ENCODE peak calls at places on chromosomes 4 and X, in four cellular contexts. H, D, L and B are unnamed samples.

GRCh38 chr4:184398741-184399504 is 75.4 kb downstream of the IRF2 start:
- DNase-seq in H (no peak), D (no peak), L (no peak), B (no peak)

GRCh38 chrX:119236599-119237525 is 777 bp downstream of the PGRMC1 start:
- DNase-seq in H (no peak), D (peak), L (no peak), B (peak)

GRCh38 chr4:37000281-37000680 is 244.3 kb upstream of the NWD2 start:
- DNase-seq in H (no peak), D (no peak), L (no peak), B (peak)

GRCh38 chrX:50613846-50614245 is 143.2 kb upstream of the DGKK start:
- DNase-seq in H (no peak), D (no peak), L (no peak), B (no peak)

GRCh38 chrX:152640039-152640818 is 2.5 kb downstream of the GABRQ start:
- DNase-seq in H (no peak), D (no peak), L (no peak), B (peak)

GRCh38 chr4:172989984-172990711 is 178.5 kb upstream of the GALNT7 start:
- DNase-seq in H (no peak), D (no peak), L (no peak), B (no peak)

GRCh38 chr4:172850838-172851237 is 317.8 kb upstream of the GALNT7 start:
- DNase-seq in H (no peak), D (no peak), L (no peak), B (no peak)

GRCh38 chr4:41137879-41138278 is 76.5 kb downstream of the APBB2 start:
- DNase-seq in H (no peak), D (no peak), L (no peak), B (no peak)

GRCh38 chr4:911221-911751 is 20.8 kb downstream of the GAK start:
- DNase-seq in H (no peak), D (no peak), L (no peak), B (no peak)

GRCh38 chrX:37745835-37746234 is 34.0 kb upstream of the CYBB start:
- DNase-seq in H (no peak), D (no peak), L (no peak), B (no peak)

GRCh38 chr4:157978680-157979361 is 194.0 kb downstream of the GASK1B start:
- DNase-seq in H (peak), D (peak), L (no peak), B (peak)

GRCh38 chr4:185541251-185541671 is 6.0 kb upstream of the PDLIM3 start:
- DNase-seq in H (no peak), D (no peak), L (no peak), B (no peak)

GRCh38 chr4:113328514-113328913 is 279.1 kb downstream of the ANK2 start:
- DNase-seq in H (peak), D (peak), L (no peak), B (peak)

GRCh38 chrX:42094208-42094607 is 170.9 kb upstream of the CASK start:
- DNase-seq in H (no peak), D (no peak), L (no peak), B (no peak)

GRCh38 chr4:41719417-41719816 is 29.1 kb downstream of the PHOX2B start:
- DNase-seq in H (no peak), D (no peak), L (no peak), B (no peak)

GRCh38 chr4:6701371-6701770 is 7.7 kb downstream of the S100P start:
- DNase-seq in H (peak), D (peak), L (no peak), B (peak)

GRCh38 chrX:39000802-39001201 is 199.5 kb downstream of the MID1IP1 start:
- DNase-seq in H (no peak), D (no peak), L (no peak), B (no peak)

GRCh38 chr4:165879581-165879980 is 6.5 kb downstream of the TLL1 start:
- DNase-seq in H (no peak), D (no peak), L (no peak), B (no peak)

GRCh38 chr4:182969651-182970279 is 52.6 kb upstream of the DCTD start:
- DNase-seq in H (no peak), D (no peak), L (no peak), B (peak)

GRCh38 chr4:70801265-70801809 is 38.4 kb downstream of the GRSF1 start:
- DNase-seq in H (no peak), D (no peak), L (no peak), B (no peak)

GRCh38 chrX:29215251-29215650 is 628.0 kb downstream of the IL1RAPL1 start:
- DNase-seq in H (no peak), D (no peak), L (no peak), B (no peak)

GRCh38 chrX:66553973-66554372 is 84.9 kb downstream of the EDA2R start:
- DNase-seq in H (no peak), D (no peak), L (no peak), B (no peak)

GRCh38 chr4:71270901-71271300 is 67.9 kb upstream of the SLC4A4 start:
- DNase-seq in H (peak), D (peak), L (no peak), B (peak)

GRCh38 chr4:7956306-7957112 is 16.8 kb upstream of the AFAP1 start:
- DNase-seq in H (peak), D (no peak), L (no peak), B (no peak)

GRCh38 chr4:42149004-42149403 is 3.5 kb downstream of the BEND4 start:
- DNase-seq in H (no peak), D (peak), L (no peak), B (no peak)

GRCh38 chr4:7887415-7887814 is 52.2 kb downstream of the AFAP1 start:
- DNase-seq in H (no peak), D (no peak), L (no peak), B (no peak)

GRCh38 chr4:42410446-42410845 is 13.2 kb downstream of the SHISA3 start:
- DNase-seq in H (no peak), D (no peak), L (no peak), B (no peak)

GRCh38 chr4:189021831-189022230 is 882.6 kb downstream of the TRIML1 start:
- DNase-seq in H (no peak), D (no peak), L (no peak), B (no peak)

GRCh38 chr4:7313361-7313811 is 121.0 kb downstream of the SORCS2 start:
- DNase-seq in H (no peak), D (no peak), L (no peak), B (no peak)

GRCh38 chr4:27149541-27150212 is 289.0 kb downstream of the STIM2 start:
- DNase-seq in H (no peak), D (no peak), L (no peak), B (no peak)
- TF ChIP-seq BHLHE40 in H (no peak), D (no peak), L (no peak), B (no peak)

GRCh38 chr4:140726776-140727500 is 29.2 kb downstream of the TBC1D9 start:
- DNase-seq in H (no peak), D (no peak), L (no peak), B (no peak)
- TF ChIP-seq SP1 in H (no peak), D (no peak), L (no peak), B (no peak)

DNA sequence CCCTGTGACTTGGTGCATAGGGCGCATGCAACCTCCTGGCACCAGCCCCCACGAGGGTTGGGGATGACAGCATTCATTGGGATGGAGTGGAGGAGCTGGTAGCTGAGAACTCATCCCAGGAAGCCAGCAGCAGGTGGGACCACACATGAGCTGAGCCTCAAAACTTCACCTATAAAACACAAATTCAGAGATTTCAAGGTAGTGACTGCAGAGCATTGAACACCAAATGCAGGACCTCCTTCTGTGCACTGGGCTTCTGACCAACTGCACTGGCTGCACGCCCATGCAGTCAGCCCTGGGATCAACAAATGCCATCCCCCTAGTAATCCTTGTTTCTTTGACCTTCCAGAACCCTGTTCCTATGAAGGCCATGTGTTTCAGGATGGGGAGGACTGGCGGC is 197.8 kb downstream of the FRAS1 start:
- DNase-seq in H (no peak), D (no peak), L (no peak), B (no peak)
- TF ChIP-seq TARDBP in H (no peak), D (no peak), L (no peak), B (no peak)

GRCh38 chrX:1725472-1725871 is 110.6 kb downstream of the ASMT start:
- DNase-seq in H (no peak), D (no peak), L (no peak), B (no peak)

GRCh38 chrX:1727531-1728027 is 112.7 kb downstream of the ASMT start:
- DNase-seq in H (peak), D (no peak), L (no peak), B (no peak)
- TF ChIP-seq BHLHE40 in H (no peak), D (no peak), L (no peak), B (no peak)

DNA sequence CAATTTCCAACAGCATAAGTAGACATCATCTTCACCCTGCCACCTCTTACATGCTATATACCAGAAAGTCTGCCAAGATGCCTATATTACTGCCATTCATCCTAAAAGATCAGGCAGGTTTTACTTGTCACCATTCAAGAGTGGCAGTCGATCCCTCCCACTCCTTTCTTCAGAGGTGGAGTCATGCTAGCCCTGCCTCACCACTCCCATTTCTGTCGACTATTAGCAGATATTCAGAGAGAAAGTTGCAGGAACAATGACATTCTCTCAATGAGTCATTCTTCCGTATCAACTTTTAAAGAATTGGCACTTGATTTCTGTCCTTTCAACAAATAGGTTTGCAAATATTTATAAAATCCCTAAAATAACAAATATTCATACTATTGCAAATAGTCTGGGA is 1060.1 kb downstream of the ADGRL3 start:
- DNase-seq in H (no peak), D (no peak), L (no peak), B (no peak)
- TF ChIP-seq SP1 in H (no peak), D (no peak), L (no peak), B (no peak)

DNA sequence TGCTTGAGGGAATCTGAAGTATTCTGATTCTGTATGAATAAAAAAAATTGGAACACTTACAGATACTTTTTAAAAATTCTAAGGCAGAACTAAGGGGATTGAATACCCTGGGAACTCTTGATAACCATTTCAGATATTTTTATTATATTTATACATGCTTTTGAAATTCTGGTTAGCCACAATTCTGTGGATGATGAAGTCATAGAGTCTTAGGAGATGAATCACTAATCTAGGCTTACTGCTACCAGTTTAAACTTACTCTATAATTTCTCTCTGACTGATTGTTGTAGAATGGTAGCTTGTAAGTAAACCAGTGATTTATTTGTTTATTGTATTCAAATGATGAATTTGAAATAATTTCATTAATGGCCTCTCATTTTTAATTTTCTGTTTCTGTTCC is 11.4 kb upstream of the SLAIN2 start:
- DNase-seq in H (no peak), D (no peak), L (no peak), B (no peak)
- TF ChIP-seq TARDBP in H (no peak), D (no peak), L (no peak), B (no peak)

GRCh38 chr4:20259707-20260106 is 8.0 kb downstream of the SLIT2 start:
- DNase-seq in H (no peak), D (no peak), L (no peak), B (no peak)

GRCh38 chr4:20264688-20265087 is 13.0 kb downstream of the SLIT2 start:
- DNase-seq in H (no peak), D (no peak), L (no peak), B (no peak)

GRCh38 chr4:20260821-20261220 is 9.1 kb downstream of the SLIT2 start:
- DNase-seq in H (no peak), D (no peak), L (no peak), B (no peak)

GRCh38 chr4:20265726-20266125 is 14.0 kb downstream of the SLIT2 start:
- DNase-seq in H (no peak), D (no peak), L (no peak), B (no peak)

DNA sequence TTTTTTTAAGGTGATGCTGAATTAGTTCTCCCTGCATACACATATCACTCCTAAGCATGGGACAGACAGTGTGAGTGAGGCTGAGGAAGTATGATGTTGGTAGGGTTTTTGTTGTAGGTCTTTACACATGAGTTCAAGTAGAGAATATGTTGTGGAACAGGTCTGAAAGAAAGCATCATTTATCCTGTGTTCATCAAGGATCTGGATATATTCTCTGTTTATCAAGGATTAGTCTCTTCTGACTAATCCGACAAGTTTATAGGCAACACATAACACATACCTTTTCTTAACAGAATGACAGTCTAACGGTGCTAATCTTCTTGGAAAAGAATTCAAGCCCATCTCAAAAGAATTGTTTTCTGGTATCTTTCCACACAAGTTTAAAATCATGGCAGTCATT is 10.5 kb downstream of the SLIT2 start:
- DNase-seq in H (no peak), D (no peak), L (no peak), B (no peak)
- TF ChIP-seq BHLHE40 in H (no peak), D (no peak), L (no peak), B (no peak)